ENCODE peak calls at places on chromosomes 7 and 10, in six cellular contexts. L, T, B, O, G and M are unnamed samples.

GRCh38 chr7:23712368-23713284 is 2.6 kb downstream of the STK31 start:
- DNase-seq in B (no peak), G (peak; percentile 57), T (no peak), O (peak; percentile 78), L (peak; percentile 29), M (no peak)

GRCh38 chr10:22453948-22454347 is 108.7 kb downstream of the SPAG6 start:
- DNase-seq in T (no peak), O (peak; percentile 49), G (no peak), L (no peak), B (no peak), M (no peak)

GRCh38 chr10:102065561-102066420 is 642 bp downstream of the HPS6 start:
- DNase-seq in B (peak; percentile 68), O (peak; percentile 17), L (no peak), G (peak; percentile 58), T (no peak), M (peak; percentile 70)

GRCh38 chr7:113790025-113790424 is 128.8 kb downstream of the PPP1R3A start:
- DNase-seq in T (no peak), B (peak; percentile 42), G (no peak), O (no peak), L (no peak), M (no peak)

GRCh38 chr7:14606101-14606500 is 296.4 kb downstream of the DGKB start:
- DNase-seq in G (peak; percentile 18), B (no peak), T (no peak), L (no peak), O (no peak), M (no peak)

GRCh38 chr10:15369642-15370211 is 1.4 kb downstream of the FAM171A1 start:
- DNase-seq in B (no peak), O (peak; percentile 39), T (no peak), L (no peak), G (peak; percentile 40), M (peak; percentile 59)

GRCh38 chr10:59622320-59622901 is 87.2 kb downstream of the SLC16A9 start:
- DNase-seq in O (peak; percentile 37), B (no peak), L (no peak), G (peak; percentile 83), T (no peak), M (peak; percentile 58)

GRCh38 chr7:98755138-98755898 is 114.5 kb downstream of the TMEM130 start:
- DNase-seq in G (no peak), B (no peak), T (no peak), O (peak; percentile 64), L (no peak), M (peak; percentile 57)

GRCh38 chr10:43249962-43250624 is 16.8 kb downstream of the RASGEF1A start:
- DNase-seq in O (no peak), B (no peak), G (no peak), L (no peak), T (no peak), M (peak; percentile 51)

GRCh38 chr7:150404172-150404784 is 25.1 kb downstream of the ZNF775 start:
- DNase-seq in L (no peak), B (no peak), T (no peak), O (no peak), G (peak; percentile 73), M (peak; percentile 49)

GRCh38 chr7:158044156-158044823 is 543.3 kb downstream of the PTPRN2 start:
- DNase-seq in G (no peak), L (no peak), T (no peak), B (peak; percentile 7), O (peak; percentile 10), M (no peak)